ENCODE peak calls at places on chromosome 12, in seven cellular contexts. S is Daoy, L is nucleus accumbens, V is non-pigmented ciliary epithelial cell, U is nephron progenitor cell, G is HFFc6, Y is erythroblast. W is an unnamed sample.

GRCh38 chr12:120979862-120980696 is 1.7 kb downstream of the HNF1A start:
- DNase-seq in L (no peak), Y (no peak), V (no peak), U (peak; percentile 33), S (no peak), G (no peak), W (no peak)

GRCh38 chr12:113655479-113655878 is 183.8 kb upstream of the LHX5 start:
- DNase-seq in G (no peak), S (no peak), V (no peak), Y (no peak), U (no peak), L (no peak), W (no peak)

GRCh38 chr12:122486805-122487426 is 13.8 kb downstream of the ZCCHC8 start:
- DNase-seq in G (no peak), V (no peak), Y (no peak), S (no peak), L (no peak), U (no peak), W (no peak)

GRCh38 chr12:130876758-130877157 is 4.9 kb downstream of the RAN start:
- DNase-seq in U (no peak), G (no peak), Y (no peak), L (no peak), V (no peak), S (no peak), W (no peak)

GRCh38 chr12:39103552-39104165 is 198.3 kb upstream of the CPNE8 start:
- DNase-seq in U (peak; percentile 30), L (no peak), V (peak; percentile 24), Y (peak; percentile 52), G (peak; percentile 33), S (peak; percentile 57), W (peak; percentile 18)

GRCh38 chr12:100988278-100988625 is 193.7 kb downstream of the ANO4 start:
- DNase-seq in U (no peak), G (no peak), V (no peak), S (no peak), Y (no peak), L (no peak), W (no peak)

GRCh38 chr12:92444763-92445162 is 258.0 kb upstream of the PLEKHG7 start:
- DNase-seq in L (peak; percentile 8), G (no peak), Y (no peak), V (no peak), S (no peak), U (no peak), W (peak; percentile 45)

GRCh38 chr12:50894216-50894615 is 51.5 kb downstream of the TMPRSS12 start:
- DNase-seq in Y (no peak), U (no peak), L (no peak), V (no peak), G (no peak), S (no peak), W (no peak)

GRCh38 chr12:21559855-21560569 is 33.9 kb downstream of the SPX start:
- DNase-seq in V (peak; percentile 36), G (no peak), Y (no peak), L (no peak), U (no peak), S (no peak), W (no peak)

GRCh38 chr12:57803317-57803893 is 15.1 kb downstream of the AVIL start:
- DNase-seq in L (peak; percentile 26), S (peak; percentile 42), G (peak; percentile 36), U (peak; percentile 59), Y (peak; percentile 22), V (no peak), W (no peak)

GRCh38 chr12:56994231-56994746 is 12.1 kb downstream of the ZBTB39 start:
- DNase-seq in Y (no peak), G (no peak), U (no peak), V (no peak), S (no peak), L (no peak), W (no peak)

GRCh38 chr12:43805149-43805856 is 814 bp downstream of the TWF1 start:
- DNase-seq in L (no peak), G (no peak), U (no peak), V (no peak), S (peak; percentile 2), Y (peak; percentile 48), W (no peak)

GRCh38 chr12:3035815-3036702 is 41.1 kb upstream of the TSPAN9 start:
- DNase-seq in G (peak; percentile 26), U (no peak), Y (no peak), L (peak; percentile 48), V (no peak), S (no peak), W (no peak)

GRCh38 chr12:54021006-54021405 is 7.2 kb upstream of the HOXC6 start:
- DNase-seq in U (no peak), G (no peak), V (no peak), Y (no peak), S (no peak), L (no peak), W (no peak)

GRCh38 chr12:727321-727720 is 25.1 kb upstream of the WNK1 start:
- DNase-seq in S (no peak), Y (no peak), G (no peak), L (no peak), U (no peak), V (no peak), W (no peak)

GRCh38 chr12:50824914-50825313 is 17.8 kb upstream of the TMPRSS12 start:
- DNase-seq in S (no peak), L (no peak), V (no peak), G (no peak), Y (no peak), U (no peak), W (no peak)

GRCh38 chr12:48084066-48084465 is 21.8 kb downstream of the SENP1 start:
- DNase-seq in Y (peak; percentile 25), G (no peak), S (no peak), U (no peak), L (no peak), V (no peak), W (no peak)

GRCh38 chr12:12985817-12986408 is 14.2 kb downstream of the HEBP1 start:
- DNase-seq in U (peak; percentile 26), V (no peak), G (peak; percentile 24), L (peak; percentile 3), S (peak; percentile 39), Y (peak; percentile 61), W (no peak)

GRCh38 chr12:124742111-124742510 is 121.6 kb downstream of the SCARB1 start:
- DNase-seq in S (no peak), V (no peak), L (no peak), Y (no peak), G (no peak), U (no peak), W (no peak)

GRCh38 chr12:26119391-26119981 is 5.4 kb downstream of the BHLHE41 start:
- DNase-seq in S (peak; percentile 65), U (no peak), Y (peak; percentile 9), G (peak; percentile 62), L (no peak), V (no peak), W (no peak)

GRCh38 chr12:2957816-2958431 is 1.3 kb upstream of the TEAD4 start:
- DNase-seq in Y (no peak), U (no peak), L (no peak), G (peak; percentile 13), S (no peak), V (no peak), W (no peak)

GRCh38 chr12:21826549-21826940 is 52.0 kb upstream of the KCNJ8 start:
- DNase-seq in G (no peak), U (no peak), S (no peak), V (no peak), Y (no peak), L (no peak), W (no peak)

GRCh38 chr12:51247523-51248206 is 9.0 kb downstream of the DAZAP2 start:
- DNase-seq in L (no peak), U (no peak), G (no peak), Y (no peak), V (no peak), S (no peak), W (no peak)

GRCh38 chr12:30806989-30807694 is 52.4 kb upstream of the CAPRIN2 start:
- DNase-seq in V (no peak), G (peak; percentile 63), S (peak; percentile 68), Y (peak; percentile 63), U (peak; percentile 23), L (peak; percentile 2), W (no peak)

GRCh38 chr12:51028811-51029146 is 2.6 kb upstream of the SLC11A2 start:
- DNase-seq in S (no peak), G (peak; percentile 26), V (no peak), L (no peak), U (no peak), Y (no peak), W (no peak)

GRCh38 chr12:88633312-88633711 is 53.0 kb upstream of the KITLG start:
- DNase-seq in S (no peak), Y (no peak), L (no peak), G (peak; percentile 19), U (no peak), V (no peak), W (no peak)

GRCh38 chr12:51970904-51971646 is 19.6 kb downstream of the ACVR1B start:
- DNase-seq in Y (peak; percentile 27), V (no peak), S (peak; percentile 74), U (peak; percentile 31), L (no peak), G (peak; percentile 23), W (no peak)

GRCh38 chr12:68259318-68259940 is 6.0 kb upstream of the IL22 start:
- DNase-seq in L (no peak), G (peak; percentile 74), S (peak; percentile 80), V (peak; percentile 91), U (no peak), Y (no peak), W (no peak)

GRCh38 chr12:9947674-9948073 is 15.5 kb upstream of the CLEC2A start:
- DNase-seq in G (no peak), Y (no peak), U (no peak), S (no peak), L (no peak), V (no peak), W (no peak)

GRCh38 chr12:90024261-90024660 is 315.6 kb upstream of the ATP2B1 start:
- DNase-seq in U (no peak), V (no peak), Y (no peak), G (peak; percentile 68), L (no peak), S (no peak), W (no peak)

GRCh38 chr12:53862206-53862605 is 76.4 kb upstream of the HOXC13 start:
- DNase-seq in S (no peak), G (no peak), U (no peak), Y (no peak), L (no peak), V (no peak), W (no peak)

GRCh38 chr12:99658950-99659349 is 11.4 kb downstream of the GARIN6 start:
- DNase-seq in U (no peak), V (no peak), L (no peak), G (no peak), Y (no peak), S (no peak), W (no peak)

GRCh38 chr12:100987552-100988277 is 193.1 kb downstream of the ANO4 start:
- DNase-seq in U (peak; percentile 45), V (no peak), L (peak; percentile 12), G (peak; percentile 23), Y (no peak), S (peak; percentile 81), W (no peak)

GRCh38 chr12:80226576-80226975 is 127.2 kb downstream of the OTOGL start:
- DNase-seq in U (no peak), V (no peak), L (no peak), S (peak; percentile 69), G (peak; percentile 37), Y (no peak), W (no peak)

GRCh38 chr12:76183459-76184186 is 99.1 kb upstream of the NAP1L1 start:
- DNase-seq in G (peak; percentile 96), U (no peak), S (peak; percentile 92), L (peak; percentile 36), V (peak; percentile 95), Y (no peak), W (no peak)

GRCh38 chr12:122980192-122981035 is at the start of gene ARL6IP4:
- DNase-seq in G (no peak), V (no peak), Y (peak; percentile 84), S (peak; percentile 83), U (peak; percentile 67), L (peak; percentile 52), W (peak; percentile 92)

GRCh38 chr12:51403159-51403558 is 12.0 kb upstream of the GALNT6 start:
- DNase-seq in Y (no peak), U (no peak), V (no peak), S (peak; percentile 45), L (no peak), G (no peak), W (peak; percentile 46)

GRCh38 chr12:31506907-31507306 is 84.0 kb downstream of the DENND5B start:
- DNase-seq in L (no peak), G (peak; percentile 22), V (no peak), S (peak; percentile 50), Y (no peak), U (no peak), W (no peak)

W was measured in lower leg skin.